ENCODE peak calls at places on chromosomes 3 and 15, in ten cellular contexts. J, F, R, B, G, A, E, D, Z and N are unnamed samples.

GRCh38 chr3:155233213-155233612 is 60.3 kb downstream of the STRIT1 start:
- DNase-seq in F (peak; percentile 95), Z (no peak), R (peak; percentile 85), B (no peak), D (peak; percentile 87), G (peak; percentile 86), A (peak; percentile 67), E (no peak), J (peak; percentile 65), N (no peak)

GRCh38 chr15:89628791-89629715 is 26.2 kb downstream of the KIF7 start:
- DNase-seq in F (no peak), J (no peak), R (no peak), G (no peak), E (no peak), D (no peak), Z (no peak), A (no peak), B (no peak), N (no peak)

GRCh38 chr15:52161406-52161966 is 29.7 kb downstream of the GNB5 start:
- DNase-seq in R (no peak), E (no peak), G (no peak), F (no peak), D (no peak), A (no peak), Z (no peak), J (no peak), B (no peak), N (no peak)

GRCh38 chr3:34305266-34305665 is 506.8 kb downstream of the PDCD6IP start:
- DNase-seq in A (no peak), Z (no peak), J (no peak), F (no peak), E (no peak), D (no peak), R (no peak), B (no peak), G (no peak), N (no peak)

GRCh38 chr3:126194713-126195305 is 14.4 kb upstream of the ALDH1L1 start:
- DNase-seq in F (no peak), G (no peak), R (no peak), Z (no peak), E (no peak), A (no peak), B (no peak), D (no peak), J (no peak), N (no peak)

GRCh38 chr3:194322701-194323174 is 28.4 kb downstream of the CPN2 start:
- DNase-seq in F (peak; percentile 82), Z (no peak), G (no peak), E (no peak), R (peak; percentile 62), B (no peak), D (peak; percentile 49), J (no peak), A (peak; percentile 56), N (no peak)

GRCh38 chr3:113286524-113286923 is 75.2 kb downstream of the BOC start:
- DNase-seq in B (no peak), J (no peak), A (no peak), E (no peak), Z (no peak), F (no peak), D (no peak), R (no peak), G (no peak), N (no peak)

GRCh38 chr3:182284793-182285192 is 508.5 kb upstream of the ATP11B start:
- DNase-seq in G (no peak), A (no peak), J (no peak), D (no peak), F (no peak), E (no peak), Z (no peak), R (no peak), B (no peak), N (no peak)

GRCh38 chr3:12829404-12829803 is 12.0 kb downstream of the RPL32 start:
- DNase-seq in R (no peak), G (no peak), B (no peak), D (no peak), J (no peak), E (no peak), Z (no peak), F (no peak), A (no peak), N (no peak)

GRCh38 chr3:177150970-177151627 is 46.2 kb downstream of the TBL1XR1 start:
- DNase-seq in F (peak; percentile 90), G (no peak), E (no peak), R (peak; percentile 79), A (peak; percentile 88), J (no peak), Z (peak; percentile 34), D (peak; percentile 82), B (no peak), N (no peak)

GRCh38 chr3:171690291-171690690 is 120.0 kb downstream of the PLD1 start:
- DNase-seq in E (no peak), R (no peak), Z (peak; percentile 48), J (no peak), B (no peak), A (no peak), D (no peak), F (no peak), G (no peak), N (no peak)

GRCh38 chr3:149512073-149512782 is 37.7 kb downstream of the TM4SF4 start:
- DNase-seq in R (peak; percentile 75), E (no peak), A (peak; percentile 50), Z (peak; percentile 54), F (peak; percentile 80), G (peak; percentile 57), B (no peak), J (peak; percentile 59), D (peak; percentile 76), N (peak; percentile 74)

GRCh38 chr3:76859596-76859995 is 180.3 kb upstream of the ROBO2 start:
- DNase-seq in R (no peak), J (no peak), D (no peak), Z (no peak), E (no peak), A (no peak), B (no peak), G (no peak), F (no peak), N (no peak)

GRCh38 chr3:122299872-122300460 is 25.1 kb upstream of the CSTA start:
- DNase-seq in E (no peak), F (no peak), A (peak; percentile 21), J (no peak), G (no peak), B (peak; percentile 4), D (peak; percentile 34), Z (peak; percentile 72), R (peak; percentile 7), N (peak; percentile 65)

GRCh38 chr3:134311693-134312071 is 61.0 kb upstream of the RYK start:
- DNase-seq in F (no peak), A (no peak), J (no peak), G (no peak), D (no peak), E (no peak), B (no peak), R (no peak), Z (no peak), N (no peak)

GRCh38 chr3:186825294-186825821 is 17.2 kb upstream of the ADIPOQ start:
- DNase-seq in D (peak; percentile 55), F (peak; percentile 83), J (no peak), R (peak; percentile 69), Z (peak; percentile 25), B (no peak), G (no peak), A (peak; percentile 74), E (no peak), N (no peak)

GRCh38 chr3:12149029-12149428 is 9.7 kb downstream of the TIMP4 start:
- DNase-seq in A (no peak), F (no peak), E (no peak), J (no peak), Z (no peak), B (no peak), G (peak; percentile 56), D (peak; percentile 26), R (no peak), N (no peak)